ENCODE peak calls at places on chromosomes 12 and 14, in seven cellular contexts. One of them, this sample, is unnamed.

GRCh38 chr12:100823988-100824387 is 29.4 kb downstream of the ANO4 start:
- DNase-seq in tibial nerve: no peak
- DNase-seq in mesothelial cell of epicardium: no peak
- DNase-seq in Right ventricle myocardium superior: no peak
- DNase-seq in fibroblast of pulmonary artery: peak
- DNase-seq in SW480: no peak
- DNase-seq in activated naive CD8-positive, alpha-beta T cell treated with anti-CD3 and anti-CD28 coated beads, Interleukin-2, amount 50 U/mL, for 16 hours: no peak
- DNase-seq in this sample: peak

GRCh38 chr12:117013726-117014125 is 85.5 kb downstream of the TESC start:
- DNase-seq in tibial nerve: no peak
- DNase-seq in mesothelial cell of epicardium: no peak
- DNase-seq in Right ventricle myocardium superior: no peak
- DNase-seq in fibroblast of pulmonary artery: no peak
- DNase-seq in SW480: no peak
- DNase-seq in activated naive CD8-positive, alpha-beta T cell treated with anti-CD3 and anti-CD28 coated beads, Interleukin-2, amount 50 U/mL, for 16 hours: no peak
- DNase-seq in this sample: no peak

GRCh38 chr12:94832780-94833760 is 170.4 kb downstream of the NDUFA12 start:
- DNase-seq in tibial nerve: no peak
- DNase-seq in mesothelial cell of epicardium: peak
- DNase-seq in Right ventricle myocardium superior: no peak
- DNase-seq in fibroblast of pulmonary artery: peak
- DNase-seq in SW480: no peak
- DNase-seq in activated naive CD8-positive, alpha-beta T cell treated with anti-CD3 and anti-CD28 coated beads, Interleukin-2, amount 50 U/mL, for 16 hours: no peak
- DNase-seq in this sample: no peak

GRCh38 chr12:50017047-50017446 is 8.2 kb downstream of the RACGAP1 start:
- DNase-seq in tibial nerve: peak
- DNase-seq in mesothelial cell of epicardium: no peak
- DNase-seq in Right ventricle myocardium superior: peak
- DNase-seq in fibroblast of pulmonary artery: peak
- DNase-seq in SW480: no peak
- DNase-seq in activated naive CD8-positive, alpha-beta T cell treated with anti-CD3 and anti-CD28 coated beads, Interleukin-2, amount 50 U/mL, for 16 hours: no peak
- DNase-seq in this sample: peak

GRCh38 chr12:121209629-121210572 is at the start of gene P2RX4:
- DNase-seq in tibial nerve: peak
- DNase-seq in mesothelial cell of epicardium: peak
- DNase-seq in Right ventricle myocardium superior: peak
- DNase-seq in fibroblast of pulmonary artery: peak
- DNase-seq in SW480: peak
- DNase-seq in activated naive CD8-positive, alpha-beta T cell treated with anti-CD3 and anti-CD28 coated beads, Interleukin-2, amount 50 U/mL, for 16 hours: peak
- DNase-seq in this sample: peak

GRCh38 chr12:78305808-78306207 is 475.1 kb downstream of the NAV3 start:
- DNase-seq in tibial nerve: no peak
- DNase-seq in mesothelial cell of epicardium: no peak
- DNase-seq in Right ventricle myocardium superior: no peak
- DNase-seq in fibroblast of pulmonary artery: no peak
- DNase-seq in SW480: no peak
- DNase-seq in activated naive CD8-positive, alpha-beta T cell treated with anti-CD3 and anti-CD28 coated beads, Interleukin-2, amount 50 U/mL, for 16 hours: no peak
- DNase-seq in this sample: no peak

GRCh38 chr12:76329163-76329562 is 19.1 kb downstream of the BBS10 start:
- DNase-seq in tibial nerve: no peak
- DNase-seq in mesothelial cell of epicardium: no peak
- DNase-seq in Right ventricle myocardium superior: no peak
- DNase-seq in fibroblast of pulmonary artery: peak
- DNase-seq in SW480: peak
- DNase-seq in activated naive CD8-positive, alpha-beta T cell treated with anti-CD3 and anti-CD28 coated beads, Interleukin-2, amount 50 U/mL, for 16 hours: no peak
- DNase-seq in this sample: peak

GRCh38 chr14:68688872-68689371 is 103.9 kb downstream of the ZFP36L1 start:
- DNase-seq in tibial nerve: no peak
- DNase-seq in mesothelial cell of epicardium: no peak
- DNase-seq in Right ventricle myocardium superior: no peak
- DNase-seq in fibroblast of pulmonary artery: peak
- DNase-seq in SW480: peak
- DNase-seq in activated naive CD8-positive, alpha-beta T cell treated with anti-CD3 and anti-CD28 coated beads, Interleukin-2, amount 50 U/mL, for 16 hours: no peak
- DNase-seq in this sample: peak

GRCh38 chr14:90624732-90625444 is 191.3 kb downstream of the TTC7B start:
- DNase-seq in tibial nerve: no peak
- DNase-seq in mesothelial cell of epicardium: peak
- DNase-seq in Right ventricle myocardium superior: no peak
- DNase-seq in fibroblast of pulmonary artery: peak
- DNase-seq in SW480: no peak
- DNase-seq in activated naive CD8-positive, alpha-beta T cell treated with anti-CD3 and anti-CD28 coated beads, Interleukin-2, amount 50 U/mL, for 16 hours: no peak
- DNase-seq in this sample: no peak

GRCh38 chr14:96225745-96226151 is 21.1 kb downstream of the BDKRB2 start:
- DNase-seq in tibial nerve: no peak
- DNase-seq in mesothelial cell of epicardium: peak
- DNase-seq in Right ventricle myocardium superior: no peak
- DNase-seq in fibroblast of pulmonary artery: no peak
- DNase-seq in SW480: peak
- DNase-seq in activated naive CD8-positive, alpha-beta T cell treated with anti-CD3 and anti-CD28 coated beads, Interleukin-2, amount 50 U/mL, for 16 hours: no peak
- DNase-seq in this sample: no peak

GRCh38 chr12:131153016-131153415 is 199.3 kb downstream of the ADGRD1 start:
- DNase-seq in tibial nerve: no peak
- DNase-seq in mesothelial cell of epicardium: no peak
- DNase-seq in Right ventricle myocardium superior: no peak
- DNase-seq in fibroblast of pulmonary artery: no peak
- DNase-seq in SW480: no peak
- DNase-seq in activated naive CD8-positive, alpha-beta T cell treated with anti-CD3 and anti-CD28 coated beads, Interleukin-2, amount 50 U/mL, for 16 hours: no peak
- DNase-seq in this sample: no peak

GRCh38 chr12:124543052-124543590 is 24.3 kb downstream of the NCOR2 start:
- DNase-seq in tibial nerve: no peak
- DNase-seq in mesothelial cell of epicardium: no peak
- DNase-seq in Right ventricle myocardium superior: no peak
- DNase-seq in fibroblast of pulmonary artery: peak
- DNase-seq in SW480: peak
- DNase-seq in activated naive CD8-positive, alpha-beta T cell treated with anti-CD3 and anti-CD28 coated beads, Interleukin-2, amount 50 U/mL, for 16 hours: no peak
- DNase-seq in this sample: peak

GRCh38 chr12:51482808-51483532 is 58.3 kb downstream of the SLC4A8 start:
- DNase-seq in tibial nerve: no peak
- DNase-seq in mesothelial cell of epicardium: no peak
- DNase-seq in Right ventricle myocardium superior: no peak
- DNase-seq in fibroblast of pulmonary artery: no peak
- DNase-seq in SW480: no peak
- DNase-seq in activated naive CD8-positive, alpha-beta T cell treated with anti-CD3 and anti-CD28 coated beads, Interleukin-2, amount 50 U/mL, for 16 hours: no peak
- DNase-seq in this sample: no peak

GRCh38 chr12:107917912-107918800 is 143.7 kb downstream of the ASCL4 start:
- DNase-seq in tibial nerve: no peak
- DNase-seq in mesothelial cell of epicardium: no peak
- DNase-seq in Right ventricle myocardium superior: no peak
- DNase-seq in fibroblast of pulmonary artery: peak
- DNase-seq in SW480: peak
- DNase-seq in activated naive CD8-positive, alpha-beta T cell treated with anti-CD3 and anti-CD28 coated beads, Interleukin-2, amount 50 U/mL, for 16 hours: no peak
- DNase-seq in this sample: peak

GRCh38 chr14:99325016-99325415 is 53.0 kb upstream of the BCL11B start:
- DNase-seq in tibial nerve: no peak
- DNase-seq in mesothelial cell of epicardium: peak
- DNase-seq in Right ventricle myocardium superior: no peak
- DNase-seq in fibroblast of pulmonary artery: no peak
- DNase-seq in SW480: no peak
- DNase-seq in activated naive CD8-positive, alpha-beta T cell treated with anti-CD3 and anti-CD28 coated beads, Interleukin-2, amount 50 U/mL, for 16 hours: no peak
- DNase-seq in this sample: no peak

GRCh38 chr14:68285421-68286179 is 466.0 kb downstream of the RAD51B start:
- DNase-seq in tibial nerve: no peak
- DNase-seq in mesothelial cell of epicardium: no peak
- DNase-seq in Right ventricle myocardium superior: no peak
- DNase-seq in fibroblast of pulmonary artery: no peak
- DNase-seq in SW480: no peak
- DNase-seq in activated naive CD8-positive, alpha-beta T cell treated with anti-CD3 and anti-CD28 coated beads, Interleukin-2, amount 50 U/mL, for 16 hours: peak
- DNase-seq in this sample: no peak

GRCh38 chr12:50419112-50419909 is 18.6 kb downstream of the LARP4 start:
- DNase-seq in tibial nerve: no peak
- DNase-seq in mesothelial cell of epicardium: no peak
- DNase-seq in Right ventricle myocardium superior: no peak
- DNase-seq in fibroblast of pulmonary artery: no peak
- DNase-seq in SW480: no peak
- DNase-seq in activated naive CD8-positive, alpha-beta T cell treated with anti-CD3 and anti-CD28 coated beads, Interleukin-2, amount 50 U/mL, for 16 hours: no peak
- DNase-seq in this sample: no peak

GRCh38 chr14:61934385-61934784 is 172.2 kb downstream of the SNAPC1 start:
- DNase-seq in tibial nerve: no peak
- DNase-seq in mesothelial cell of epicardium: no peak
- DNase-seq in Right ventricle myocardium superior: no peak
- DNase-seq in fibroblast of pulmonary artery: peak
- DNase-seq in SW480: no peak
- DNase-seq in activated naive CD8-positive, alpha-beta T cell treated with anti-CD3 and anti-CD28 coated beads, Interleukin-2, amount 50 U/mL, for 16 hours: no peak
- DNase-seq in this sample: peak

GRCh38 chr12:49939307-49939706 is 11.2 kb upstream of the AQP2 start:
- DNase-seq in tibial nerve: no peak
- DNase-seq in mesothelial cell of epicardium: no peak
- DNase-seq in Right ventricle myocardium superior: no peak
- DNase-seq in fibroblast of pulmonary artery: no peak
- DNase-seq in SW480: no peak
- DNase-seq in activated naive CD8-positive, alpha-beta T cell treated with anti-CD3 and anti-CD28 coated beads, Interleukin-2, amount 50 U/mL, for 16 hours: no peak
- DNase-seq in this sample: no peak

GRCh38 chr12:90921536-90921935 is 33.4 kb downstream of the CCER1 start:
- DNase-seq in tibial nerve: no peak
- DNase-seq in mesothelial cell of epicardium: no peak
- DNase-seq in Right ventricle myocardium superior: no peak
- DNase-seq in fibroblast of pulmonary artery: no peak
- DNase-seq in SW480: no peak
- DNase-seq in activated naive CD8-positive, alpha-beta T cell treated with anti-CD3 and anti-CD28 coated beads, Interleukin-2, amount 50 U/mL, for 16 hours: no peak
- DNase-seq in this sample: no peak

GRCh38 chr12:123119808-123120207 is 31.1 kb downstream of the PITPNM2 start:
- DNase-seq in tibial nerve: no peak
- DNase-seq in mesothelial cell of epicardium: no peak
- DNase-seq in Right ventricle myocardium superior: no peak
- DNase-seq in fibroblast of pulmonary artery: no peak
- DNase-seq in SW480: no peak
- DNase-seq in activated naive CD8-positive, alpha-beta T cell treated with anti-CD3 and anti-CD28 coated beads, Interleukin-2, amount 50 U/mL, for 16 hours: no peak
- DNase-seq in this sample: no peak

GRCh38 chr12:104458645-104459555 is 2.2 kb downstream of the CHST11 start:
- DNase-seq in tibial nerve: no peak
- DNase-seq in mesothelial cell of epicardium: no peak
- DNase-seq in Right ventricle myocardium superior: peak
- DNase-seq in fibroblast of pulmonary artery: peak
- DNase-seq in SW480: peak
- DNase-seq in activated naive CD8-positive, alpha-beta T cell treated with anti-CD3 and anti-CD28 coated beads, Interleukin-2, amount 50 U/mL, for 16 hours: no peak
- DNase-seq in this sample: no peak

GRCh38 chr12:122029620-122030426 is 8.1 kb downstream of the BCL7A start:
- DNase-seq in tibial nerve: no peak
- DNase-seq in mesothelial cell of epicardium: no peak
- DNase-seq in Right ventricle myocardium superior: peak
- DNase-seq in fibroblast of pulmonary artery: no peak
- DNase-seq in SW480: peak
- DNase-seq in activated naive CD8-positive, alpha-beta T cell treated with anti-CD3 and anti-CD28 coated beads, Interleukin-2, amount 50 U/mL, for 16 hours: no peak
- DNase-seq in this sample: no peak

GRCh38 chr14:52741865-52742264 is 11.9 kb downstream of the STYX start:
- DNase-seq in tibial nerve: no peak
- DNase-seq in mesothelial cell of epicardium: no peak
- DNase-seq in Right ventricle myocardium superior: no peak
- DNase-seq in fibroblast of pulmonary artery: no peak
- DNase-seq in SW480: no peak
- DNase-seq in activated naive CD8-positive, alpha-beta T cell treated with anti-CD3 and anti-CD28 coated beads, Interleukin-2, amount 50 U/mL, for 16 hours: no peak
- DNase-seq in this sample: no peak

GRCh38 chr14:105023791-105024480 is 3.1 kb upstream of the CDCA4 start:
- DNase-seq in tibial nerve: no peak
- DNase-seq in mesothelial cell of epicardium: no peak
- DNase-seq in Right ventricle myocardium superior: no peak
- DNase-seq in fibroblast of pulmonary artery: peak
- DNase-seq in SW480: peak
- DNase-seq in activated naive CD8-positive, alpha-beta T cell treated with anti-CD3 and anti-CD28 coated beads, Interleukin-2, amount 50 U/mL, for 16 hours: no peak
- DNase-seq in this sample: peak

GRCh38 chr14:30553311-30553989 is 5.5 kb upstream of the G2E3 start:
- DNase-seq in tibial nerve: no peak
- DNase-seq in mesothelial cell of epicardium: no peak
- DNase-seq in Right ventricle myocardium superior: no peak
- DNase-seq in fibroblast of pulmonary artery: peak
- DNase-seq in SW480: no peak
- DNase-seq in activated naive CD8-positive, alpha-beta T cell treated with anti-CD3 and anti-CD28 coated beads, Interleukin-2, amount 50 U/mL, for 16 hours: no peak
- DNase-seq in this sample: peak

GRCh38 chr14:105475916-105476845 is 1.6 kb downstream of the CRIP2 start:
- DNase-seq in tibial nerve: no peak
- DNase-seq in mesothelial cell of epicardium: no peak
- DNase-seq in Right ventricle myocardium superior: peak
- DNase-seq in fibroblast of pulmonary artery: peak
- DNase-seq in SW480: no peak
- DNase-seq in activated naive CD8-positive, alpha-beta T cell treated with anti-CD3 and anti-CD28 coated beads, Interleukin-2, amount 50 U/mL, for 16 hours: no peak
- DNase-seq in this sample: no peak

GRCh38 chr14:91143862-91144261 is 30.0 kb downstream of the DGLUCY start:
- DNase-seq in tibial nerve: no peak
- DNase-seq in mesothelial cell of epicardium: no peak
- DNase-seq in Right ventricle myocardium superior: no peak
- DNase-seq in fibroblast of pulmonary artery: no peak
- DNase-seq in SW480: no peak
- DNase-seq in activated naive CD8-positive, alpha-beta T cell treated with anti-CD3 and anti-CD28 coated beads, Interleukin-2, amount 50 U/mL, for 16 hours: no peak
- DNase-seq in this sample: no peak

GRCh38 chr12:55829967-55830600 is 697 bp upstream of the DNAJC14 start:
- DNase-seq in tibial nerve: no peak
- DNase-seq in mesothelial cell of epicardium: peak
- DNase-seq in Right ventricle myocardium superior: peak
- DNase-seq in fibroblast of pulmonary artery: no peak
- DNase-seq in SW480: peak
- DNase-seq in activated naive CD8-positive, alpha-beta T cell treated with anti-CD3 and anti-CD28 coated beads, Interleukin-2, amount 50 U/mL, for 16 hours: no peak
- DNase-seq in this sample: no peak

GRCh38 chr12:90809941-90810340 is 145.0 kb downstream of the CCER1 start:
- DNase-seq in tibial nerve: no peak
- DNase-seq in mesothelial cell of epicardium: no peak
- DNase-seq in Right ventricle myocardium superior: no peak
- DNase-seq in fibroblast of pulmonary artery: no peak
- DNase-seq in SW480: no peak
- DNase-seq in activated naive CD8-positive, alpha-beta T cell treated with anti-CD3 and anti-CD28 coated beads, Interleukin-2, amount 50 U/mL, for 16 hours: no peak
- DNase-seq in this sample: no peak